ENCODE peak calls at places on chromosomes 4 and X, in eight cellular contexts. One of them, this sample, is unnamed.
A peak's percentile ranks its signal among the peaks of the same experiment; 100 is the strongest.

GRCh38 chr4:174398728-174399127 is 115.0 kb downstream of the CEP44 start:
- DNase-seq in fibroblast of mammary gland: peak; percentile 93
- DNase-seq in body of pancreas: no peak
- DNase-seq in MM.1S: no peak
- DNase-seq in fibroblast of the aortic adventitia: peak; percentile 81
- DNase-seq in WERI-Rb-1: no peak
- DNase-seq in left lung: no peak
- DNase-seq in GM23338: no peak
- DNase-seq in this sample: peak; percentile 92

GRCh38 chrX:68994883-68995255 is 166.0 kb downstream of the EFNB1 start:
- DNase-seq in fibroblast of mammary gland: no peak
- DNase-seq in body of pancreas: no peak
- DNase-seq in MM.1S: no peak
- DNase-seq in fibroblast of the aortic adventitia: no peak
- DNase-seq in WERI-Rb-1: no peak
- DNase-seq in left lung: no peak
- DNase-seq in GM23338: no peak
- DNase-seq in this sample: no peak

GRCh38 chr4:25807101-25807728 is 55.6 kb downstream of the SEL1L3 start:
- DNase-seq in fibroblast of mammary gland: no peak
- DNase-seq in body of pancreas: no peak
- DNase-seq in MM.1S: no peak
- DNase-seq in fibroblast of the aortic adventitia: no peak
- DNase-seq in WERI-Rb-1: no peak
- DNase-seq in left lung: no peak
- DNase-seq in GM23338: peak; percentile 41
- DNase-seq in this sample: no peak

GRCh38 chr4:96642486-96642885 is 802.6 kb downstream of the PDHA2 start:
- DNase-seq in fibroblast of mammary gland: no peak
- DNase-seq in body of pancreas: no peak
- DNase-seq in MM.1S: no peak
- DNase-seq in fibroblast of the aortic adventitia: no peak
- DNase-seq in WERI-Rb-1: no peak
- DNase-seq in left lung: no peak
- DNase-seq in GM23338: peak; percentile 56
- DNase-seq in this sample: no peak

GRCh38 chrX:54921427-54922021 is 900 bp downstream of the TRO start:
- DNase-seq in fibroblast of mammary gland: peak; percentile 67
- DNase-seq in body of pancreas: peak; percentile 58
- DNase-seq in MM.1S: peak; percentile 60
- DNase-seq in fibroblast of the aortic adventitia: peak; percentile 77
- DNase-seq in WERI-Rb-1: peak; percentile 64
- DNase-seq in left lung: peak; percentile 36
- DNase-seq in GM23338: peak; percentile 78
- DNase-seq in this sample: peak; percentile 84

GRCh38 chr4:14566518-14566917 is 435.8 kb upstream of the CPEB2 start:
- DNase-seq in fibroblast of mammary gland: peak; percentile 52
- DNase-seq in body of pancreas: no peak
- DNase-seq in MM.1S: peak; percentile 73
- DNase-seq in fibroblast of the aortic adventitia: peak; percentile 1
- DNase-seq in WERI-Rb-1: no peak
- DNase-seq in left lung: no peak
- DNase-seq in GM23338: no peak
- DNase-seq in this sample: peak; percentile 81

GRCh38 chr4:78369691-78370090 is 181.9 kb upstream of the ANXA3 start:
- DNase-seq in fibroblast of mammary gland: peak; percentile 38
- DNase-seq in body of pancreas: no peak
- DNase-seq in MM.1S: no peak
- DNase-seq in fibroblast of the aortic adventitia: no peak
- DNase-seq in WERI-Rb-1: no peak
- DNase-seq in left lung: no peak
- DNase-seq in GM23338: peak; percentile 68
- DNase-seq in this sample: peak; percentile 78

GRCh38 chr4:55116450-55116849 is 8.9 kb downstream of the KDR start:
- DNase-seq in fibroblast of mammary gland: peak; percentile 52
- DNase-seq in body of pancreas: no peak
- DNase-seq in MM.1S: no peak
- DNase-seq in fibroblast of the aortic adventitia: peak; percentile 90
- DNase-seq in WERI-Rb-1: no peak
- DNase-seq in left lung: no peak
- DNase-seq in GM23338: no peak
- DNase-seq in this sample: peak; percentile 62

GRCh38 chrX:149699761-149700160 is 12.1 kb upstream of the MAGEA11 start:
- DNase-seq in fibroblast of mammary gland: no peak
- DNase-seq in body of pancreas: no peak
- DNase-seq in MM.1S: no peak
- DNase-seq in fibroblast of the aortic adventitia: no peak
- DNase-seq in WERI-Rb-1: no peak
- DNase-seq in left lung: no peak
- DNase-seq in GM23338: no peak
- DNase-seq in this sample: no peak

GRCh38 chr4:83207497-83208105 is 77.0 kb downstream of the COQ2 start:
- DNase-seq in fibroblast of mammary gland: no peak
- DNase-seq in body of pancreas: no peak
- DNase-seq in MM.1S: no peak
- DNase-seq in fibroblast of the aortic adventitia: peak; percentile 93
- DNase-seq in WERI-Rb-1: no peak
- DNase-seq in left lung: no peak
- DNase-seq in GM23338: peak; percentile 64
- DNase-seq in this sample: peak; percentile 81

GRCh38 chr4:92268642-92269041 is 35.1 kb upstream of the GRID2 start:
- DNase-seq in fibroblast of mammary gland: no peak
- DNase-seq in body of pancreas: no peak
- DNase-seq in MM.1S: no peak
- DNase-seq in fibroblast of the aortic adventitia: no peak
- DNase-seq in WERI-Rb-1: no peak
- DNase-seq in left lung: no peak
- DNase-seq in GM23338: no peak
- DNase-seq in this sample: no peak

GRCh38 chr4:152342293-152342692 is 193.6 kb downstream of the FBXW7 start:
- DNase-seq in fibroblast of mammary gland: peak; percentile 79
- DNase-seq in body of pancreas: no peak
- DNase-seq in MM.1S: no peak
- DNase-seq in fibroblast of the aortic adventitia: no peak
- DNase-seq in WERI-Rb-1: no peak
- DNase-seq in left lung: no peak
- DNase-seq in GM23338: no peak
- DNase-seq in this sample: no peak

GRCh38 chr4:102503831-102504786 is 3.0 kb downstream of the NFKB1 start:
- DNase-seq in fibroblast of mammary gland: no peak
- DNase-seq in body of pancreas: no peak
- DNase-seq in MM.1S: no peak
- DNase-seq in fibroblast of the aortic adventitia: no peak
- DNase-seq in WERI-Rb-1: no peak
- DNase-seq in left lung: no peak
- DNase-seq in GM23338: no peak
- DNase-seq in this sample: no peak

GRCh38 chr4:109465065-109465464 is 31.4 kb downstream of the SEC24B start:
- DNase-seq in fibroblast of mammary gland: peak; percentile 21
- DNase-seq in body of pancreas: no peak
- DNase-seq in MM.1S: no peak
- DNase-seq in fibroblast of the aortic adventitia: peak; percentile 49
- DNase-seq in WERI-Rb-1: no peak
- DNase-seq in left lung: no peak
- DNase-seq in GM23338: no peak
- DNase-seq in this sample: no peak

GRCh38 chr4:78544681-78545080 is 6.9 kb upstream of the ANXA3 start:
- DNase-seq in fibroblast of mammary gland: no peak
- DNase-seq in body of pancreas: no peak
- DNase-seq in MM.1S: no peak
- DNase-seq in fibroblast of the aortic adventitia: no peak
- DNase-seq in WERI-Rb-1: no peak
- DNase-seq in left lung: no peak
- DNase-seq in GM23338: no peak
- DNase-seq in this sample: no peak

GRCh38 chr4:113106076-113106475 is 56.6 kb downstream of the ANK2 start:
- DNase-seq in fibroblast of mammary gland: peak; percentile 66
- DNase-seq in body of pancreas: no peak
- DNase-seq in MM.1S: no peak
- DNase-seq in fibroblast of the aortic adventitia: peak; percentile 77
- DNase-seq in WERI-Rb-1: no peak
- DNase-seq in left lung: no peak
- DNase-seq in GM23338: peak; percentile 63
- DNase-seq in this sample: peak; percentile 67

GRCh38 chr4:113952452-113953029 is 26.9 kb downstream of the ARSJ start:
- DNase-seq in fibroblast of mammary gland: peak; percentile 66
- DNase-seq in body of pancreas: no peak
- DNase-seq in MM.1S: peak; percentile 28
- DNase-seq in fibroblast of the aortic adventitia: peak; percentile 63
- DNase-seq in WERI-Rb-1: peak; percentile 61
- DNase-seq in left lung: no peak
- DNase-seq in GM23338: peak; percentile 87
- DNase-seq in this sample: peak; percentile 83

GRCh38 chr4:81606796-81607550 is 135.3 kb upstream of the RASGEF1B start:
- DNase-seq in fibroblast of mammary gland: peak; percentile 47
- DNase-seq in body of pancreas: no peak
- DNase-seq in MM.1S: no peak
- DNase-seq in fibroblast of the aortic adventitia: peak; percentile 29
- DNase-seq in WERI-Rb-1: no peak
- DNase-seq in left lung: no peak
- DNase-seq in GM23338: no peak
- DNase-seq in this sample: peak; percentile 15

GRCh38 chr4:140003851-140004579 is 150.0 kb downstream of the MAML3 start:
- DNase-seq in fibroblast of mammary gland: no peak
- DNase-seq in body of pancreas: no peak
- DNase-seq in MM.1S: no peak
- DNase-seq in fibroblast of the aortic adventitia: no peak
- DNase-seq in WERI-Rb-1: no peak
- DNase-seq in left lung: no peak
- DNase-seq in GM23338: no peak
- DNase-seq in this sample: no peak
- H3K4me3 ChIP-seq in fibroblast of mammary gland: peak overlapping the region; percentile 32
- H3K4me3 ChIP-seq in body of pancreas: no peak overlapping the region
- H3K4me3 ChIP-seq in MM.1S: no peak overlapping the region
- H3K4me3 ChIP-seq in fibroblast of the aortic adventitia: peak overlapping the region; percentile 43
- H3K4me3 ChIP-seq in WERI-Rb-1: peak overlapping the region; percentile 40
- H3K4me3 ChIP-seq in left lung: peak overlapping the region; percentile 18
- H3K4me3 ChIP-seq in GM23338: peak overlapping the region; percentile 37
- H3K4me3 ChIP-seq in this sample: peak overlapping the region; percentile 55

DNA sequence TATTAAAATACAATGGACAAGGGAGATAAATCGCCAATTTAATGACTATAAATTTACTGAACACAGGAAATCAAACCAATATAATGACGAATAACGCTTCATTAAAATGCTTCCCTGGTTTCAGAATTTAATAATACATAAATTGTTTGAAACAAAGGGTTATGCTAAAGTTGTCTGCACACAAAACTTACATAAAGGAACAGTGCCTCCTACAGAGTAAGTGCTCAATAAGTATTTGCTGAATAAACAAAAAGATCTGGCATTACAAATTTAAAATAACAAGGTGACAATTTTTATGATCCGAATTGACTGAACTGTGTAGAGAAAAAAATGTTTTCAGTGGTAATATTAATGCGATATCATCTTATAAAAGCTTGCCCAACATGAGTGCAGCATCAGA is 69.6 kb downstream of the NOCT start:
- DNase-seq in fibroblast of mammary gland: peak; percentile 45
- DNase-seq in body of pancreas: no peak
- DNase-seq in MM.1S: peak; percentile 39
- DNase-seq in fibroblast of the aortic adventitia: peak; percentile 50
- DNase-seq in WERI-Rb-1: no peak
- DNase-seq in left lung: no peak
- DNase-seq in GM23338: no peak
- DNase-seq in this sample: peak; percentile 48
- TF ChIP-seq CTCF in fibroblast of mammary gland: peak; percentile 33
- TF ChIP-seq CTCF in body of pancreas: peak; percentile 33
- TF ChIP-seq CTCF in MM.1S: peak; percentile 35
- TF ChIP-seq CTCF in fibroblast of the aortic adventitia: peak; percentile 40
- TF ChIP-seq CTCF in WERI-Rb-1: no peak
- TF ChIP-seq CTCF in left lung: peak; percentile 19
- TF ChIP-seq CTCF in GM23338: peak; percentile 20
- TF ChIP-seq CTCF in this sample: peak; percentile 36

DNA sequence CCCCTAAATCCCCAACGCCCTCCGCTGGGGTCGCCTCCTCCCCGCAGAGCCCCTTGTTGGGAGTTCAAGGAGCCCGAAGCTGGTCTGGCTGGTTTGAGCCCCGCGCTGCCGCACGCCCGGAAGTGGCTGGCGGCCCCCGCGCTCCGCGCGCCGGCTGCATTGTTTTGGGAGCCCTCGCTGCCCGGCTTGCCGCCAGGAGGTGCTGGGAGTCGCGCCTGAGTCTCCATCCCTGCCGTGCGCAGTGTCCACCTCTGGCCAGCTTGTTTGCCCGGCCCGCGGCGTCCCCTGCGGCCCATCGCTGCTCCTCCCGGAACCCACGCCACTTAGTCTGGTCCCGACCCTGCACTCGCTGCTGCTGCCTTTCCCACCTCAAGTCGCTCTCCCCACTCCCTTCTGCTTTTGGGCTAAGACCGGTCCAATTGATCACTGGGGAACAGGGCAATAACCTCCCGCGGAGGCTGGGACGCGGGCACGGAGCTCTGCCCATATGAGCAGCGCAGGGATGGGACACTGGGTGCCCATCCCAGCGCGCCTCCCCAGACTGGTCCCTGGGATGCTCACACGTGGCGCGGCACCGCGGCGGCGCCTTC is 2.2 kb upstream of the SFRP2 start:
- DNase-seq in fibroblast of mammary gland: peak; percentile 64
- DNase-seq in body of pancreas: peak; percentile 37
- DNase-seq in MM.1S: no peak
- DNase-seq in fibroblast of the aortic adventitia: no peak
- DNase-seq in WERI-Rb-1: no peak
- DNase-seq in left lung: peak; percentile 85
- DNase-seq in GM23338: peak; percentile 88
- DNase-seq in this sample: peak; percentile 13
- H3K4me3 ChIP-seq in fibroblast of mammary gland: peak overlapping the region; percentile 34
- H3K4me3 ChIP-seq in body of pancreas: no peak overlapping the region
- H3K4me3 ChIP-seq in MM.1S: no peak overlapping the region
- H3K4me3 ChIP-seq in fibroblast of the aortic adventitia: peak overlapping the region; percentile 5
- H3K4me3 ChIP-seq in WERI-Rb-1: no peak overlapping the region
- H3K4me3 ChIP-seq in left lung: no peak overlapping the region
- H3K4me3 ChIP-seq in GM23338: peak overlapping the region; percentile 89
- H3K4me3 ChIP-seq in this sample: no peak overlapping the region

DNA sequence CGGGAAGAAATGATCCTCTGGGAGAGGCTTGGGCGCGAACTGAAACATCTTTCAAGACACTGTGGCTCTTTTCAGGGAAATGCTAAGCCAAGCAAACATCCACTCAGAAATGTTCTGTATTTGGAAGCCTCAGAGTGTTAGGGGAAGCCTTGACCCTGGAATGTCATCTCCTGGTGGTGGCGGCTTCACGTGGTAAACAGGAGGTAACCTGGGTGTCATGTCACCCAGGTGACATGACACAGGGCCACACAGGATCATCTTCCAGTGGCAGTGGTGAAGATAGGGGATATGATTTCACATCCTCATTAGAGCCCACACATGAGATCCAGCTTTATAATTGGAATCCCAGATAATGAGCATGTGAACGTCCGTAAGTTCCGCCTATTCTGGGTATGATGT is 140.0 kb downstream of the TBL1X start:
- DNase-seq in fibroblast of mammary gland: no peak
- DNase-seq in body of pancreas: no peak
- DNase-seq in MM.1S: no peak
- DNase-seq in fibroblast of the aortic adventitia: no peak
- DNase-seq in WERI-Rb-1: no peak
- DNase-seq in left lung: no peak
- DNase-seq in GM23338: no peak
- DNase-seq in this sample: no peak
- TF ChIP-seq CTCF in fibroblast of mammary gland: no peak
- TF ChIP-seq CTCF in body of pancreas: no peak
- TF ChIP-seq CTCF in MM.1S: no peak
- TF ChIP-seq CTCF in fibroblast of the aortic adventitia: no peak
- TF ChIP-seq CTCF in WERI-Rb-1: no peak
- TF ChIP-seq CTCF in left lung: no peak
- TF ChIP-seq CTCF in GM23338: no peak
- TF ChIP-seq CTCF in this sample: no peak

GRCh38 chrX:48927125-48927524 is 8.3 kb upstream of the PIM2 start:
- DNase-seq in fibroblast of mammary gland: no peak
- DNase-seq in body of pancreas: no peak
- DNase-seq in MM.1S: no peak
- DNase-seq in fibroblast of the aortic adventitia: no peak
- DNase-seq in WERI-Rb-1: peak; percentile 17
- DNase-seq in left lung: no peak
- DNase-seq in GM23338: peak; percentile 74
- DNase-seq in this sample: no peak
- H3K4me3 ChIP-seq in fibroblast of mammary gland: no peak overlapping the region
- H3K4me3 ChIP-seq in body of pancreas: no peak overlapping the region
- H3K4me3 ChIP-seq in MM.1S: no peak overlapping the region
- H3K4me3 ChIP-seq in fibroblast of the aortic adventitia: no peak overlapping the region
- H3K4me3 ChIP-seq in WERI-Rb-1: no peak overlapping the region
- H3K4me3 ChIP-seq in left lung: no peak overlapping the region
- H3K4me3 ChIP-seq in GM23338: peak overlapping the region; percentile 35
- H3K4me3 ChIP-seq in this sample: no peak overlapping the region